ENCODE peak calls at places on chromosomes 7 and 10, in five cellular contexts. D, S, T, X and B are unnamed samples.

GRCh38 chr10:6201511-6201975 is 1.2 kb upstream of the PFKFB3 start:
- DNase-seq in D (peak; percentile 78), S (peak; percentile 82), T (peak; percentile 71), X (peak; percentile 60), B (peak; percentile 87)

GRCh38 chr7:2470204-2471021 is 5.8 kb downstream of the GRIFIN start:
- DNase-seq in D (no peak), S (no peak), T (no peak), X (no peak), B (no peak)

GRCh38 chr10:61899045-61899444 is 2.5 kb upstream of the ARID5B start:
- DNase-seq in D (no peak), S (no peak), T (peak; percentile 55), X (peak; percentile 71), B (no peak)

GRCh38 chr10:121442086-121442485 is 156.2 kb downstream of the FGFR2 start:
- DNase-seq in D (no peak), S (no peak), T (no peak), X (no peak), B (no peak)

GRCh38 chr7:152513861-152514770 is 78.3 kb upstream of the KMT2C start:
- DNase-seq in D (no peak), S (no peak), T (no peak), X (no peak), B (peak; percentile 16)

GRCh38 chr7:36639826-36640225 is 84.5 kb downstream of the AOAH start:
- DNase-seq in D (no peak), S (no peak), T (peak; percentile 82), X (peak; percentile 57), B (no peak)

GRCh38 chr7:55592492-55592891 is 20.2 kb upstream of the VOPP1 start:
- DNase-seq in D (no peak), S (no peak), T (no peak), X (no peak), B (no peak)

GRCh38 chr10:93894516-93895378 is 969 bp downstream of the SLC35G1 start:
- DNase-seq in D (peak; percentile 7), S (no peak), T (peak; percentile 48), X (no peak), B (no peak)

GRCh38 chr7:82362129-82362528 is 81.4 kb downstream of the CACNA2D1 start:
- DNase-seq in D (no peak), S (no peak), T (no peak), X (peak; percentile 37), B (no peak)

GRCh38 chr7:25968205-25968993 is 183.6 kb upstream of the NFE2L3 start:
- DNase-seq in D (peak; percentile 91), S (no peak), T (no peak), X (peak; percentile 32), B (no peak)

GRCh38 chr10:103710490-103710889 is 144.9 kb downstream of the SH3PXD2A start:
- DNase-seq in D (no peak), S (no peak), T (no peak), X (peak; percentile 42), B (peak; percentile 4)

GRCh38 chr10:32180354-32181280 is 124.4 kb upstream of the KIF5B start:
- DNase-seq in D (no peak), S (no peak), T (no peak), X (no peak), B (no peak)

GRCh38 chr7:8260871-8261707 is 878 bp downstream of the ICA1 start:
- DNase-seq in D (no peak), S (peak; percentile 74), T (peak; percentile 68), X (peak; percentile 67), B (peak; percentile 82)

GRCh38 chr7:47580811-47581331 is 1.0 kb downstream of the TNS3 start:
- DNase-seq in D (no peak), S (no peak), T (no peak), X (peak; percentile 70), B (no peak)

GRCh38 chr7:2518737-2519118 is 846 bp upstream of the LFNG start:
- DNase-seq in D (no peak), S (no peak), T (no peak), X (no peak), B (no peak)

GRCh38 chr7:75534727-75535307 is 42.7 kb downstream of the SPDYE5 start:
- DNase-seq in D (peak; percentile 55), S (no peak), T (peak; percentile 75), X (peak; percentile 60), B (no peak)

GRCh38 chr10:61815505-61815904 is 86.0 kb upstream of the ARID5B start:
- DNase-seq in D (no peak), S (no peak), T (no peak), X (no peak), B (no peak)

GRCh38 chr10:125866421-125867029 is 14.6 kb downstream of the DHX32 start:
- DNase-seq in D (no peak), S (no peak), T (no peak), X (no peak), B (no peak)

GRCh38 chr7:98133181-98133580 is 26.5 kb downstream of the LMTK2 start:
- DNase-seq in D (peak; percentile 39), S (peak; percentile 29), T (peak; percentile 84), X (peak; percentile 35), B (no peak)

GRCh38 chr10:98028168-98028770 is 2.2 kb downstream of the CRTAC1 start:
- DNase-seq in D (no peak), S (peak; percentile 61), T (peak; percentile 73), X (peak; percentile 82), B (peak; percentile 57)

GRCh38 chr7:121278120-121279021 is 50.4 kb upstream of the WNT16 start:
- DNase-seq in D (peak; percentile 74), S (no peak), T (no peak), X (peak; percentile 56), B (no peak)

GRCh38 chr10:110304394-110304779 is 333 bp downstream of the SMNDC1 start:
- DNase-seq in D (peak; percentile 62), S (peak; percentile 39), T (no peak), X (no peak), B (no peak)

GRCh38 chr10:75630746-75631145 is 199.3 kb downstream of the LRMDA start:
- DNase-seq in D (no peak), S (no peak), T (no peak), X (no peak), B (no peak)

GRCh38 chr10:83142074-83142563 is 997.2 kb upstream of the GHITM start:
- DNase-seq in D (no peak), S (no peak), T (no peak), X (no peak), B (no peak)

GRCh38 chr10:102342958-102343357 is 52.5 kb upstream of the NFKB2 start:
- DNase-seq in D (no peak), S (no peak), T (no peak), X (peak; percentile 85), B (no peak)